ENCODE peak calls at places on chromosomes 4 and X, in five cellular contexts. V is CD8-positive, alpha-beta memory T cell; U is heart left ventricle; M is endodermal cell; G is uterus. F is an unnamed sample. For H3K4me1, the result is how much of the 10 kb centered on the place peaks cover.

GRCh38 chr4:145482209-145483021 is 762 bp downstream of the SMAD1 start:
- DNase-seq in V (no peak), U (peak), M (peak), G (peak), F (peak)

GRCh38 chrX:100089724-100090123 is 320.3 kb downstream of the PCDH19 start:
- DNase-seq in V (no peak), U (no peak), M (no peak), G (no peak), F (no peak)

GRCh38 chr4:25069014-25069413 is 38.3 kb upstream of the LGI2 start:
- DNase-seq in V (no peak), U (no peak), M (peak), G (no peak), F (no peak)

GRCh38 chr4:14863420-14864364 is 138.6 kb upstream of the CPEB2 start:
- DNase-seq in V (no peak), U (no peak), M (no peak), G (no peak), F (no peak)

GRCh38 chr4:124610214-124610613 is 102.3 kb downstream of the ANKRD50 start:
- DNase-seq in V (no peak), U (no peak), M (no peak), G (no peak), F (peak)

GRCh38 chr4:155678011-155678410 is 11.4 kb downstream of the GUCY1A1 start:
- DNase-seq in V (no peak), U (no peak), M (no peak), G (no peak), F (no peak)

GRCh38 chr4:38154681-38155588 is 194.7 kb downstream of the PTTG2 start:
- DNase-seq in V (no peak), U (peak), M (no peak), G (no peak), F (peak)

GRCh38 chr4:126396121-126396520 is 1081.4 kb downstream of the FAT4 start:
- DNase-seq in V (no peak), U (no peak), M (no peak), G (no peak), F (no peak)

GRCh38 chr4:170047774-170048354 is 21.7 kb upstream of the MFAP3L start:
- DNase-seq in V (peak), U (peak), M (peak), G (peak), F (peak)

GRCh38 chrX:111131572-111131971 is 35.6 kb downstream of the PAK3 start:
- DNase-seq in V (no peak), U (no peak), M (no peak), G (no peak), F (no peak)

GRCh38 chr4:30865676-30866075 is 145.5 kb downstream of the PCDH7 start:
- DNase-seq in V (no peak), U (no peak), M (no peak), G (no peak), F (no peak)

GRCh38 chr4:114729339-114729738 is 130.7 kb downstream of the UGT8 start:
- DNase-seq in V (no peak), U (no peak), M (peak), G (no peak), F (no peak)

GRCh38 chr4:91448668-91449330 is 855.0 kb upstream of the GRID2 start:
- DNase-seq in V (no peak), U (no peak), M (no peak), G (no peak), F (no peak)

GRCh38 chrX:15437724-15438123 is 53.5 kb upstream of the VEGFD start:
- DNase-seq in V (no peak), U (no peak), M (no peak), G (no peak), F (no peak)

GRCh38 chrX:14934423-14934822 is 61.2 kb downstream of the MOSPD2 start:
- DNase-seq in V (no peak), U (peak), M (no peak), G (no peak), F (no peak)

GRCh38 chr4:74104145-74104544 is 5.2 kb upstream of the CXCL2 start:
- DNase-seq in V (no peak), U (no peak), M (no peak), G (no peak), F (no peak)

GRCh38 chrX:122943918-122944317 is 240.2 kb upstream of the GRIA3 start:
- DNase-seq in V (no peak), U (no peak), M (no peak), G (no peak), F (no peak)

GRCh38 chr4:35608205-35608604 is 636.1 kb downstream of the ARAP2 start:
- DNase-seq in V (no peak), U (no peak), M (no peak), G (no peak), F (no peak)

GRCh38 chr4:108146819-108147218 is 21.9 kb downstream of the LEF1 start:
- DNase-seq in V (no peak), U (no peak), M (peak), G (no peak), F (no peak)

GRCh38 chrX:79645749-79646148 is 278.6 kb upstream of the ITM2A start:
- DNase-seq in V (no peak), U (no peak), M (no peak), G (no peak), F (no peak)

GRCh38 chr4:184911310-184911709 is 85.5 kb upstream of the ACSL1 start:
- DNase-seq in V (no peak), U (no peak), M (no peak), G (no peak), F (no peak)

GRCh38 chrX:23752740-23753435 is 9.8 kb upstream of the ACOT9 start:
- DNase-seq in V (no peak), U (no peak), M (no peak), G (no peak), F (no peak)

GRCh38 chrX:10051866-10052265 is 84.7 kb downstream of the CLDN34 start:
- DNase-seq in V (no peak), U (no peak), M (no peak), G (no peak), F (no peak)

GRCh38 chr4:103171006-103171405 is 27.1 kb downstream of the CENPE start:
- DNase-seq in V (no peak), U (no peak), M (no peak), G (no peak), F (no peak)

GRCh38 chr4:54568184-54568583 is 89.6 kb upstream of the KIT start:
- DNase-seq in V (no peak), U (no peak), M (no peak), G (no peak), F (no peak)

GRCh38 chrX:74382613-74383012 is 38.7 kb upstream of the SLC16A2 start:
- DNase-seq in V (peak), U (peak), M (peak), G (peak), F (peak)

GRCh38 chrX:70226048-70226447 is 8.4 kb upstream of the AWAT1 start:
- DNase-seq in V (no peak), U (no peak), M (no peak), G (no peak), F (no peak)

GRCh38 chr4:144374065-144374464 is 233.5 kb upstream of the GYPA start:
- DNase-seq in V (no peak), U (no peak), M (peak), G (no peak), F (no peak)

GRCh38 chrX:26651755-26652154 is 435.8 kb downstream of the MAGEB5 start:
- DNase-seq in V (no peak), U (no peak), M (no peak), G (no peak), F (no peak)

GRCh38 chr4:106343865-106344264 is 24.7 kb downstream of the GIMD1 start:
- DNase-seq in V (no peak), U (no peak), M (no peak), G (no peak), F (no peak)
- H3K4me1 ChIP-seq in V (under half), U (under half), M (under half), G (under half), F (under half)

GRCh38 chr4:41647368-41647767 is 101.2 kb downstream of the PHOX2B start:
- DNase-seq in V (no peak), U (no peak), M (no peak), G (no peak), F (no peak)

GRCh38 chr4:41644915-41645295 is 103.6 kb downstream of the PHOX2B start:
- DNase-seq in V (no peak), U (no peak), M (no peak), G (no peak), F (no peak)

GRCh38 chr4:41645716-41646115 is 102.8 kb downstream of the PHOX2B start:
- DNase-seq in V (no peak), U (no peak), M (no peak), G (no peak), F (no peak)

GRCh38 chr4:41646862-41647261 is 101.7 kb downstream of the PHOX2B start:
- DNase-seq in V (no peak), U (no peak), M (no peak), G (no peak), F (no peak)

DNA sequence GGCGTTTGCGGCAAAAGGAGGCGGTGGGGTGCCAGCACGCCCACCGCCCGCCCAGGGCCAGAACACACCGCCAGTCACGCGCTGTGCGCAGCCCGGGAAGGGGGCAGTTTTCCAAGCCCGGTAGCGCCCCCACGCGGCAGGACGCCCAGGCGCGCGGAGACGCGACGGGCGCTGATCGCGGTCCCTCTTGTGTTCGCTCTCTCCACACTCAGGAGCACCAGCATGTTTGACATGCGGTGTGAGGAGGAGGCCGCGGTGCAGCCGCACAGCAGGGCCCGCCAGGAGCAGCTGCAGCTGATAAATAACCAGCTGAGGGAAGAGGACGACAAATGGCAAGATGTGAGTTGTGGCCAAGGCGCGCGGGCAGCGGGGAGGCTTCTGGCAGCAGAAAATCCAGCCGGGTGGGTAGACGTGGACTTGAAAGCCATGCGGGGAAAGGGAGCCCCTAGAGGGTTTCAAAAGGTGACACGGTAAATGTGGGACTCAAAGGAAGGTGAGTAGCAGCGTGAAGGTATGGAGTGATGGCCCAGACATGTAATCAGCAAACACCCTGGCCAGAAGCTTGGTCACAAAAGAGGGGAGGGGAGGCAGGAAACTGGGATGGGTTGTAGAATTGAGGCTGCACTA is 104.1 kb downstream of the PHOX2B start:
- DNase-seq in V (no peak), U (peak), M (peak), G (peak), F (peak)
- H3K4me3 ChIP-seq in V (no peak), U (no peak), M (no peak), G (no peak), F (no peak)

GRCh38 chr4:88661724-88662123 is 35.9 kb downstream of the NAP1L5 start:
- DNase-seq in V (no peak), U (no peak), M (no peak), G (no peak), F (no peak)
- H3K4me1 ChIP-seq in V (under half), U (under half), M (under half), G (under half), F (under half)

DNA sequence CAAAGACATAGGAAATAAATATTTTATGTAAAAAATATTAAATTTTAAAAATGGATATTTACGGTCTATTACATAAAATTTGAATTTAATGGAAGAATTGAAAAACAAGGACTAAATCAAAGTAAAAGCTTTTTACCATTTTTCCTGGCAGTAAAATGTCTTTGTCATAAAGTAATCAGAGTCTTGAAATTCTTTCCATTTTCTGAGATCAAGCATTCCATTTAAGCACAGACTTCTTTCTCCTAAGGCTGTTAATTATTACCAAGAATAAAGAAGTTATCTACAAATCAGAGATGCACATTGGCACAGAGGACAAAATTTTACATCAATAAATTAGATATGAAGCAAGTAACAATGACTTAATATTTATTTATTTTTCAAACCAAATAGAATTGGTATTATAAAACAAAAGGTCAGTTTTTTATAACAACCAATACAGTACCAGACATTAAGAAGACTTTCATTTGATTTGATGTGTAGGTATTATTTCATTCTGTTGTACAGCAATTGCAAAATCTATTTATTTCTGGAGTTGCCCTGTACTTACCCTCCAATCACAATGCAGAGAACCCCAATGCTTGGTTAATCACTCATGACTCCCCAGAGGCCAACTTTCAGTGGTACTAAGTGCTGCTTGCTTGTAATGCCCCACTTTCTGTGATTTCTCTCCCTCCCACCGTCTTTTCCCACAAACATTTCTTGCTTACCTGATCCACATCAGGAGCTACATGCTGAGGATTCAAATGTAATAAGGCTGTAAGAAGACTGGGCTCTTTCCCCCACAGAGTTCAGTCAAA is 254.6 kb downstream of the GASK1B start:
- DNase-seq in V (no peak), U (no peak), M (no peak), G (no peak), F (no peak)
- H3K4me3 ChIP-seq in V (no peak), U (no peak), M (no peak), G (no peak), F (no peak)

DNA sequence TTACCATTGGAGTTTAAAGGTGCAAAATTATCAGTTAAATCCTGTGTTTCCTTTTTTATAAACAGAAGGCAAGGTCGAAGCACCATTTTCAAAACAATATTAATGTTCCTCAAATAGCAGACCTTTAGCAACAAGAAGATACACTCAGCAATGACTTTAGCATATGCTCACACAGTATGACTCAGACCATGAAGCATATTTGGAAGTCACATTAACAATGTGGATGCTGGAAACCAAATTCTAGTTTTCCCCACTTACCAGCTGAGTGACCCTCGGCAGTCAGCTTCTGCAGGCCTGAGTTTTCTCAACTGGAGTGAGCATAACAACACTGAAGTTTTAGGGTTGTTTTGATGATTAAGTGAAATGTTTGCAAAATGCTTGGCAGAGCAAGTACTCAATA is 130.5 kb downstream of the ANK2 start:
- DNase-seq in V (no peak), U (no peak), M (no peak), G (no peak), F (no peak)
- H3K4me1 ChIP-seq in V (under half), U (under half), M (under half), G (under half), F (under half)

GRCh38 chr4:76952071-76952470 is 2.5 kb downstream of the SEPTIN11 start:
- DNase-seq in V (no peak), U (no peak), M (no peak), G (no peak), F (no peak)
- H3K4me3 ChIP-seq in V (no peak), U (no peak), M (peak), G (no peak), F (no peak)

DNA sequence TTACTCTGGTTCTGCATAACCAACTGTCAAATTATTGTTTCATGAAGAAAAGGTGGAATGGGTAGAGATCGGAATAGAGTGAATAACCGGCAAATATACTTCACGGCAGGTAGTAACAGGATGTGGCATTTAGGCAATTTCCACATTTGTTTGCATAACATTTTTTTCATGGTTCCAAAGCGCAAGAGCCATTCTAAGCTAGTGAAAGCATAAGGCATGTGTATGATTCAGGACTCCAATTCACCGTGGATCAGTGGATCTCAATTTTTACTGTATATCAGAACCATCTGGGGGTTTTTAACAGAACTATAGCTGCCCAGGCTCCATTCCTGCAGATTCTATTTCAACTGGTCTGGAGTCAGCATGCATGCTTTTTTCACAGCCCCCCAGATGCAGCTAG is 30.2 kb downstream of the AFAP1 start:
- DNase-seq in V (no peak), U (no peak), M (no peak), G (no peak), F (no peak)
- H3K4me1 ChIP-seq in V (under half), U (under half), M (under half), G (under half), F (under half)

GRCh38 chr4:133152801-133153526 is 3.9 kb downstream of the PCDH10 start:
- DNase-seq in V (no peak), U (no peak), M (peak), G (no peak), F (no peak)
- H3K4me3 ChIP-seq in V (no peak), U (peak), M (peak), G (no peak), F (no peak)

GRCh38 chr4:76219299-76220055 is 5.9 kb upstream of the SCARB2 start:
- DNase-seq in V (no peak), U (no peak), M (no peak), G (no peak), F (no peak)
- H3K4me1 ChIP-seq in V (under half), U (under half), M (under half), G (under half), F (under half)

GRCh38 chr4:27398911-27399310 is 538.3 kb downstream of the STIM2 start:
- DNase-seq in V (no peak), U (no peak), M (no peak), G (no peak), F (no peak)

GRCh38 chr4:27397886-27398285 is 537.2 kb downstream of the STIM2 start:
- DNase-seq in V (no peak), U (no peak), M (no peak), G (no peak), F (no peak)
- H3K4me3 ChIP-seq in V (no peak), U (no peak), M (no peak), G (no peak), F (no peak)

F was measured in thyroid gland.